ENCODE peak calls at places on chromosomes 4 and X, in eight cellular contexts. Q is fibroblast of mammary gland, V is HL-60, J is AG09309, H is neural progenitor cell, T is B cell, G is cardiac muscle cell, P is lower lobe of right lung. U is an unnamed sample.

GRCh38 chr4:107619065-107619464 is 101.0 kb downstream of the PAPSS1 start:
- DNase-seq in Q (peak; percentile 65), V (no peak), J (peak; percentile 89), H (no peak), T (no peak), G (peak; percentile 79), P (no peak), U (no peak)

GRCh38 chr4:173835863-173836262 is 305.8 kb upstream of the HAND2 start:
- DNase-seq in Q (peak; percentile 67), V (no peak), J (peak; percentile 41), H (peak; percentile 48), T (no peak), G (peak; percentile 80), P (no peak), U (no peak)

GRCh38 chr4:88616275-88616996 is 24.2 kb downstream of the HERC3 start:
- DNase-seq in Q (peak; percentile 97), V (no peak), J (peak; percentile 92), H (no peak), T (no peak), G (peak; percentile 83), P (no peak), U (no peak)

GRCh38 chr4:20254517-20255250 is 3.0 kb downstream of the SLIT2 start:
- DNase-seq in Q (no peak), V (no peak), J (no peak), H (peak; percentile 75), T (no peak), G (peak; percentile 75), P (peak; percentile 46), U (no peak)

GRCh38 chr4:171846232-171846631 is 33.0 kb downstream of the GALNTL6 start:
- DNase-seq in Q (peak; percentile 40), V (peak; percentile 50), J (no peak), H (peak; percentile 83), T (no peak), G (peak; percentile 32), P (peak; percentile 44), U (peak; percentile 30)

GRCh38 chrX:103536732-103537131 is 17.4 kb upstream of the RAB40A start:
- DNase-seq in Q (no peak), V (no peak), J (no peak), H (no peak), T (no peak), G (peak; percentile 48), P (no peak), U (no peak)

GRCh38 chr4:183757105-183757504 is 98.0 kb downstream of the TRAPPC11 start:
- DNase-seq in Q (no peak), V (no peak), J (no peak), H (no peak), T (no peak), G (peak; percentile 3), P (no peak), U (no peak)

GRCh38 chrX:16258936-16259335 is 91.7 kb downstream of the MAGEB17 start:
- DNase-seq in Q (no peak), V (no peak), J (no peak), H (no peak), T (no peak), G (no peak), P (no peak), U (no peak)

GRCh38 chr4:148397771-148398170 is 44.4 kb downstream of the NR3C2 start:
- DNase-seq in Q (no peak), V (no peak), J (no peak), H (no peak), T (no peak), G (no peak), P (no peak), U (no peak)

GRCh38 chrX:49618574-49618973 is 19.8 kb downstream of the GAGE1 start:
- DNase-seq in Q (no peak), V (no peak), J (no peak), H (no peak), T (no peak), G (no peak), P (no peak), U (no peak)

GRCh38 chr4:95050980-95051688 is 293.4 kb downstream of the BMPR1B start:
- DNase-seq in Q (no peak), V (no peak), J (no peak), H (peak; percentile 78), T (no peak), G (no peak), P (no peak), U (no peak)

GRCh38 chr4:30717208-30718020 is 2.8 kb upstream of the PCDH7 start:
- DNase-seq in Q (peak; percentile 66), V (peak; percentile 8), J (no peak), H (peak; percentile 85), T (no peak), G (peak; percentile 72), P (peak; percentile 51), U (peak; percentile 49)

GRCh38 chrX:119145241-119145653 is 17.6 kb upstream of the KIAA1210 start:
- DNase-seq in Q (peak; percentile 37), V (peak; percentile 3), J (no peak), H (peak; percentile 31), T (no peak), G (peak; percentile 34), P (no peak), U (no peak)
- TF ChIP-seq CTCF in Q (peak; percentile 62), V (no peak), J (peak; percentile 71), H (peak; percentile 48), T (no peak), G (peak; percentile 63), P (no peak), U (peak; percentile 26)

DNA sequence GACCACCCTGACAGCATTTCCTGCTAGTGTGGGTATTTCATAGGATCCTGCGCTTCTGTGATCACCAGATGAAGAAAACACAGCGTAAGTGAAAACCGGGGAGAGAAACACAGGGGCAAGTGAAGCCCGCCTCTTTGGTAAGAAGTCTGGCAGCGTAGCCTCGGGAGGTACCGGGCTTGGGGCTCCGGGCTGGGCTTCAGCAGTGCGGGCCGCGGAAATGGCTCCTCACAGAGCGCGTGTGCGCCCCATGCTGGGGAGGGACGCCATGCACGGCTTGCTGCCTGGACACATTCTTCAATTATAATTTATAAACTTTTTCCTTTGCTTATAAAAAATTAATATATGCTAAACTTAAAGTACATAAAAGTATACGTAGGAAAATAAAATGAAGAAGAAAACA is 151.5 kb downstream of the AFAP1 start:
- DNase-seq in Q (no peak), V (no peak), J (no peak), H (no peak), T (no peak), G (no peak), P (peak; percentile 44), U (no peak)
- TF ChIP-seq CTCF in Q (no peak), V (no peak), J (no peak), H (peak; percentile 11), T (no peak), G (no peak), P (no peak), U (no peak)

GRCh38 chrX:134186362-134187121 is 50.4 kb upstream of the CCDC160 start:
- DNase-seq in Q (no peak), V (peak; percentile 23), J (no peak), H (peak; percentile 16), T (peak; percentile 40), G (no peak), P (no peak), U (no peak)
- TF ChIP-seq CTCF in Q (no peak), V (no peak), J (no peak), H (no peak), T (no peak), G (no peak), P (no peak), U (no peak)

DNA sequence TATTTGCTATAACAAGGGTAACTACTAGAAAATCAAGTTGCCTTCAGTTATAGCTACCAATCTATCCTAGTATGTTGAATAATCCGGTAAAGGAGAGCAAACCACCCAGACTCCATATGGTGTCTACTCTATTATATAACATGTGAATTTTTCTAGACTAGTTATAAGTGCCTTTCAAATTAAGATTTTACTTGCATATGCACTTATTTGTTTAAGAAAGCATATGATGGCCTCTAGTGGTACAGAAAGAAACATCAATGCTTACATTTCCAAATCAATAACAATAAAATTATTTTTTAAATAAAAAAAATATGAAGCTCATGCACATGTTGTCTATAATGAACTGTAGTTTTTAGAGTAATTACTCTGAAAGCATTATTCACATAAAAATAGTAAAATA is 1516.4 kb upstream of the PABPC4L start:
- DNase-seq in Q (no peak), V (no peak), J (no peak), H (no peak), T (no peak), G (no peak), P (no peak), U (no peak)
- TF ChIP-seq CTCF in Q (no peak), V (no peak), J (no peak), H (peak; percentile 28), T (no peak), G (no peak), P (no peak), U (no peak)

GRCh38 chr4:17618926-17619325 is 4.5 kb downstream of the MED28 start:
- DNase-seq in Q (peak; percentile 20), V (no peak), J (no peak), H (no peak), T (no peak), G (no peak), P (no peak), U (no peak)

GRCh38 chr4:17616283-17616682 is 1.8 kb downstream of the MED28 start:
- DNase-seq in Q (no peak), V (no peak), J (no peak), H (no peak), T (no peak), G (no peak), P (no peak), U (no peak)

GRCh38 chr4:17613761-17614415 is 553 bp upstream of the MED28 start:
- DNase-seq in Q (peak; percentile 87), V (no peak), J (peak; percentile 38), H (peak; percentile 36), T (peak; percentile 44), G (peak; percentile 68), P (no peak), U (no peak)

GRCh38 chr4:17619416-17620105 is 5.1 kb downstream of the MED28 start:
- DNase-seq in Q (peak; percentile 88), V (no peak), J (no peak), H (no peak), T (no peak), G (no peak), P (no peak), U (no peak)

DNA sequence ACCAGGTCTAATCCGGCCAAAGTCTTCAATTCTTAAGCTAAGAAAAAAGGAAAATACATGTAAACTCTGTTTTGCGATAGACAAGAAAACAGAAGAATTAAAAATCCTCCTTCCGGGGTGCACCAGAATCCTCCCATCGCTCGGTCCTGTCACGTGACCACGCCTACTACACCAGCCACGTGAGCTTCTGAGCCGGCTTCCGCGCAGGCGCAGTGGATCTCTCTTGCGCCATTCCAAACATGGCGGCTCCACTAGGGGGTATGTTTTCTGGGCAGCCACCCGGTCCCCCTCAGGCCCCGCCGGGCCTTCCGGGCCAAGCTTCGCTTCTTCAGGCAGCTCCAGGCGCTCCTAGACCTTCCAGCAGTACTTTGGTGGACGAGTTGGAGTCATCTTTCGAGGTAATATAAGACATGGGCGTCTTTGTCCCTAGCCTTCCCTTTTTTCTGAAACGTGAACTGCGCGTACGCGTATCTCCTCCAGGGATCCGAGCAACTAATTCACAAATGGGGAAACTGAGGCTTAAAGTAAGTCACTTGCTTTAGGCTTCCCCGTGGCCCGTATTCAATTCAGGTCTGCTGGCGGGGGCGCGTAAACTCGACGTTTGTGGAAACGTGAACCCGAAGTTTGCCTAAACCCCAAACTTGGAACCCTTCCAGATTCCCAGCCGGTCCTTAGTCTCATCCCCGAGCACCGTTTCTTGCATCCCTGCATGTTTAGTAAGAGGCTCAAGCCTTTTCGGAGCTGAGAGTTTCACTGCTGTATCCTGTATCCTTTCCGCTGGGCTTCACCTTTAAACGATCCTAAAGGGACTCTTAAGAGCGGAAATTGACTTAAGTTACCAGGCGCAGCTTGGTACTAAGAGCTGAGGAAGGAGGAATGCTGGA is at the start of gene MED28:
- DNase-seq in Q (peak; percentile 95), V (peak; percentile 95), J (peak; percentile 77), H (peak; percentile 99), T (peak; percentile 98), G (peak; percentile 96), P (peak; percentile 98), U (peak; percentile 94)
- TF ChIP-seq CTCF in Q (no peak), V (no peak), J (no peak), H (peak; percentile 22), T (no peak), G (no peak), P (no peak), U (no peak)

GRCh38 chr4:104693601-104694201 is 199.0 kb upstream of the CXXC4 start:
- DNase-seq in Q (peak; percentile 47), V (peak; percentile 11), J (no peak), H (no peak), T (no peak), G (peak; percentile 5), P (no peak), U (no peak)
- TF ChIP-seq CTCF in Q (peak; percentile 54), V (peak; percentile 17), J (no peak), H (peak; percentile 42), T (peak; percentile 65), G (peak; percentile 21), P (peak; percentile 28), U (no peak)